ENCODE peak calls at places on chromosomes 11 and 22, in nine cellular contexts. One of them, this sample, is unnamed.

GRCh38 chr11:102306817-102307814 is 10.2 kb upstream of the BIRC3 start:
- DNase-seq in lower lobe of right lung: no peak
- DNase-seq in fibroblast of lung: peak
- DNase-seq in ovary: no peak
- DNase-seq in AG10803: no peak
- DNase-seq in HFFc6: no peak
- DNase-seq in BJ: no peak
- DNase-seq in right lobe of liver: no peak
- DNase-seq in sigmoid colon: no peak
- DNase-seq in this sample: no peak

GRCh38 chr11:44298862-44299261 is 11.1 kb downstream of the ALX4 start:
- DNase-seq in sigmoid colon: no peak
- DNase-seq in right lobe of liver: no peak
- DNase-seq in ovary: no peak
- DNase-seq in lower lobe of right lung: no peak
- DNase-seq in fibroblast of lung: no peak
- DNase-seq in AG10803: no peak
- DNase-seq in BJ: no peak
- DNase-seq in HFFc6: no peak
- DNase-seq in this sample: no peak

GRCh38 chr11:75858613-75859012 is 43.6 kb downstream of the UVRAG start:
- DNase-seq in ovary: no peak
- DNase-seq in lower lobe of right lung: no peak
- DNase-seq in sigmoid colon: no peak
- DNase-seq in fibroblast of lung: peak
- DNase-seq in HFFc6: peak
- DNase-seq in right lobe of liver: no peak
- DNase-seq in BJ: no peak
- DNase-seq in AG10803: peak
- DNase-seq in this sample: peak

GRCh38 chr11:129791515-129791914 is 24.1 kb upstream of the TMEM45B start:
- DNase-seq in right lobe of liver: no peak
- DNase-seq in HFFc6: no peak
- DNase-seq in BJ: no peak
- DNase-seq in fibroblast of lung: no peak
- DNase-seq in ovary: no peak
- DNase-seq in sigmoid colon: no peak
- DNase-seq in AG10803: no peak
- DNase-seq in lower lobe of right lung: no peak
- DNase-seq in this sample: no peak

GRCh38 chr11:95242202-95242989 is 11.4 kb upstream of the SESN3 start:
- DNase-seq in ovary: no peak
- DNase-seq in fibroblast of lung: no peak
- DNase-seq in AG10803: no peak
- DNase-seq in HFFc6: no peak
- DNase-seq in lower lobe of right lung: no peak
- DNase-seq in BJ: no peak
- DNase-seq in sigmoid colon: no peak
- DNase-seq in right lobe of liver: no peak
- DNase-seq in this sample: no peak

GRCh38 chr22:31637375-31637937 is 24.6 kb downstream of the PISD start:
- DNase-seq in BJ: no peak
- DNase-seq in sigmoid colon: no peak
- DNase-seq in ovary: no peak
- DNase-seq in AG10803: no peak
- DNase-seq in right lobe of liver: no peak
- DNase-seq in HFFc6: no peak
- DNase-seq in lower lobe of right lung: peak
- DNase-seq in fibroblast of lung: no peak
- DNase-seq in this sample: no peak

GRCh38 chr11:134276396-134277175 is 407 bp downstream of the GLB1L3 start:
- DNase-seq in HFFc6: no peak
- DNase-seq in AG10803: no peak
- DNase-seq in BJ: no peak
- DNase-seq in lower lobe of right lung: no peak
- DNase-seq in fibroblast of lung: no peak
- DNase-seq in sigmoid colon: no peak
- DNase-seq in right lobe of liver: no peak
- DNase-seq in ovary: no peak
- DNase-seq in this sample: no peak

GRCh38 chr11:10012068-10012467 is 282.0 kb downstream of the SBF2 start:
- DNase-seq in right lobe of liver: no peak
- DNase-seq in sigmoid colon: no peak
- DNase-seq in fibroblast of lung: no peak
- DNase-seq in ovary: no peak
- DNase-seq in BJ: no peak
- DNase-seq in AG10803: no peak
- DNase-seq in HFFc6: no peak
- DNase-seq in lower lobe of right lung: no peak
- DNase-seq in this sample: no peak

GRCh38 chr11:57432017-57432590 is 5.2 kb upstream of the SLC43A3 start:
- DNase-seq in sigmoid colon: no peak
- DNase-seq in fibroblast of lung: no peak
- DNase-seq in BJ: no peak
- DNase-seq in AG10803: no peak
- DNase-seq in ovary: no peak
- DNase-seq in lower lobe of right lung: no peak
- DNase-seq in HFFc6: no peak
- DNase-seq in right lobe of liver: no peak
- DNase-seq in this sample: no peak

GRCh38 chr11:80822248-80822647 is 1381.4 kb upstream of the TENM4 start:
- DNase-seq in sigmoid colon: no peak
- DNase-seq in fibroblast of lung: no peak
- DNase-seq in right lobe of liver: no peak
- DNase-seq in HFFc6: no peak
- DNase-seq in BJ: no peak
- DNase-seq in AG10803: no peak
- DNase-seq in lower lobe of right lung: no peak
- DNase-seq in ovary: no peak
- DNase-seq in this sample: no peak

GRCh38 chr22:45709004-45709739 is 37.5 kb downstream of the ATXN10 start:
- DNase-seq in HFFc6: peak
- DNase-seq in right lobe of liver: no peak
- DNase-seq in fibroblast of lung: peak
- DNase-seq in AG10803: peak
- DNase-seq in sigmoid colon: no peak
- DNase-seq in ovary: no peak
- DNase-seq in BJ: peak
- DNase-seq in lower lobe of right lung: no peak
- DNase-seq in this sample: peak

GRCh38 chr11:28137832-28138231 is 29.6 kb downstream of the METTL15 start:
- DNase-seq in BJ: no peak
- DNase-seq in AG10803: no peak
- DNase-seq in fibroblast of lung: no peak
- DNase-seq in sigmoid colon: no peak
- DNase-seq in right lobe of liver: no peak
- DNase-seq in lower lobe of right lung: no peak
- DNase-seq in HFFc6: no peak
- DNase-seq in ovary: no peak
- DNase-seq in this sample: no peak

GRCh38 chr22:39543095-39543494 is 10.5 kb upstream of the RPS19BP1 start:
- DNase-seq in AG10803: no peak
- DNase-seq in ovary: no peak
- DNase-seq in right lobe of liver: no peak
- DNase-seq in lower lobe of right lung: no peak
- DNase-seq in fibroblast of lung: no peak
- DNase-seq in HFFc6: no peak
- DNase-seq in BJ: no peak
- DNase-seq in sigmoid colon: no peak
- DNase-seq in this sample: peak
- TF ChIP-seq CTCF in AG10803: peak
- TF ChIP-seq CTCF in ovary: no peak
- TF ChIP-seq CTCF in right lobe of liver: no peak
- TF ChIP-seq CTCF in lower lobe of right lung: no peak
- TF ChIP-seq CTCF in fibroblast of lung: peak
- TF ChIP-seq CTCF in HFFc6: peak
- TF ChIP-seq CTCF in BJ: peak
- TF ChIP-seq CTCF in sigmoid colon: no peak
- TF ChIP-seq CTCF in this sample: peak

GRCh38 chr11:116838321-116839084 is 1.1 kb upstream of the APOA1 start:
- DNase-seq in fibroblast of lung: no peak
- DNase-seq in sigmoid colon: peak
- DNase-seq in HFFc6: no peak
- DNase-seq in AG10803: no peak
- DNase-seq in right lobe of liver: peak
- DNase-seq in lower lobe of right lung: no peak
- DNase-seq in ovary: no peak
- DNase-seq in BJ: no peak
- DNase-seq in this sample: no peak

GRCh38 chr11:116842909-116843308 is 5.5 kb upstream of the APOA1 start:
- DNase-seq in AG10803: no peak
- DNase-seq in sigmoid colon: no peak
- DNase-seq in lower lobe of right lung: no peak
- DNase-seq in BJ: no peak
- DNase-seq in ovary: peak
- DNase-seq in HFFc6: no peak
- DNase-seq in fibroblast of lung: no peak
- DNase-seq in right lobe of liver: no peak
- DNase-seq in this sample: no peak

GRCh38 chr11:116842117-116842516 is 4.7 kb upstream of the APOA1 start:
- DNase-seq in BJ: no peak
- DNase-seq in sigmoid colon: no peak
- DNase-seq in lower lobe of right lung: no peak
- DNase-seq in right lobe of liver: no peak
- DNase-seq in HFFc6: no peak
- DNase-seq in fibroblast of lung: no peak
- DNase-seq in AG10803: no peak
- DNase-seq in ovary: no peak
- DNase-seq in this sample: no peak

GRCh38 chr11:116840746-116841296 is 3.4 kb upstream of the APOA1 start:
- DNase-seq in BJ: no peak
- DNase-seq in lower lobe of right lung: no peak
- DNase-seq in fibroblast of lung: no peak
- DNase-seq in right lobe of liver: peak
- DNase-seq in AG10803: no peak
- DNase-seq in ovary: no peak
- DNase-seq in sigmoid colon: peak
- DNase-seq in HFFc6: no peak
- DNase-seq in this sample: no peak

GRCh38 chr11:116840224-116840745 is 2.9 kb upstream of the APOA1 start:
- DNase-seq in ovary: no peak
- DNase-seq in lower lobe of right lung: no peak
- DNase-seq in fibroblast of lung: no peak
- DNase-seq in BJ: no peak
- DNase-seq in HFFc6: no peak
- DNase-seq in sigmoid colon: no peak
- DNase-seq in right lobe of liver: peak
- DNase-seq in AG10803: peak
- DNase-seq in this sample: peak
- TF ChIP-seq CTCF in ovary: no peak
- TF ChIP-seq CTCF in lower lobe of right lung: peak
- TF ChIP-seq CTCF in fibroblast of lung: peak
- TF ChIP-seq CTCF in BJ: peak
- TF ChIP-seq CTCF in HFFc6: peak
- TF ChIP-seq CTCF in sigmoid colon: no peak
- TF ChIP-seq CTCF in right lobe of liver: peak
- TF ChIP-seq CTCF in AG10803: peak
- TF ChIP-seq CTCF in this sample: peak

GRCh38 chr22:24953294-24954113 is 988 bp downstream of the KIAA1671 start:
- DNase-seq in right lobe of liver: peak
- DNase-seq in lower lobe of right lung: peak
- DNase-seq in AG10803: no peak
- DNase-seq in BJ: no peak
- DNase-seq in sigmoid colon: peak
- DNase-seq in ovary: peak
- DNase-seq in fibroblast of lung: no peak
- DNase-seq in HFFc6: no peak
- DNase-seq in this sample: no peak

GRCh38 chr22:24957043-24957442 is 4.5 kb downstream of the KIAA1671 start:
- DNase-seq in AG10803: no peak
- DNase-seq in fibroblast of lung: no peak
- DNase-seq in HFFc6: no peak
- DNase-seq in ovary: no peak
- DNase-seq in sigmoid colon: no peak
- DNase-seq in lower lobe of right lung: no peak
- DNase-seq in right lobe of liver: no peak
- DNase-seq in BJ: no peak
- DNase-seq in this sample: no peak

GRCh38 chr22:24952837-24953293 is 349 bp downstream of the KIAA1671 start:
- DNase-seq in fibroblast of lung: peak
- DNase-seq in right lobe of liver: peak
- DNase-seq in HFFc6: peak
- DNase-seq in AG10803: peak
- DNase-seq in lower lobe of right lung: peak
- DNase-seq in sigmoid colon: peak
- DNase-seq in ovary: no peak
- DNase-seq in BJ: no peak
- DNase-seq in this sample: peak

GRCh38 chr22:24954114-24954463 is 1.6 kb downstream of the KIAA1671 start:
- DNase-seq in AG10803: no peak
- DNase-seq in fibroblast of lung: peak
- DNase-seq in lower lobe of right lung: no peak
- DNase-seq in right lobe of liver: no peak
- DNase-seq in HFFc6: no peak
- DNase-seq in ovary: no peak
- DNase-seq in BJ: no peak
- DNase-seq in sigmoid colon: no peak
- DNase-seq in this sample: peak

DNA sequence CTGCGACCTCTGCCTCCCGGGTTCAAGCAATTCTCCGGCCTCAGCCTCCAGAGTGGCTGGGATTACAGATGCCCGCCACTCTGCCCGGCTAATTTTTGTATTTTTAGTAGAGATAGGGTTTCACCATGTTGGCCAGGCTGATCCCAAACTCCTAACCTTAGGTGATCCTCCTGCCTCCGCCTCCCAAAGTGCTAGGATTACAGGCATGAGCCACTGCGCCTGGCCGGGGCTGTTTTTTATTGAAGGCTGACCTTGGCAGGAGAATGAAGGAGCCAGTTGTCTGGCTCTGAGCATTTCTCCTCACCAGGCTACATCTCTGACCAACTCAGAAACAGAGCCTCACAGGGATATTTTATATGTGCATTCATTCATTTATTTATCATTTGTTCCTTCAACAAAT is 2.3 kb downstream of the KIAA1671 start:
- DNase-seq in HFFc6: no peak
- DNase-seq in sigmoid colon: no peak
- DNase-seq in AG10803: no peak
- DNase-seq in BJ: no peak
- DNase-seq in ovary: no peak
- DNase-seq in lower lobe of right lung: no peak
- DNase-seq in fibroblast of lung: no peak
- DNase-seq in right lobe of liver: no peak
- DNase-seq in this sample: no peak
- TF ChIP-seq CTCF in HFFc6: no peak
- TF ChIP-seq CTCF in sigmoid colon: no peak
- TF ChIP-seq CTCF in AG10803: no peak
- TF ChIP-seq CTCF in BJ: no peak
- TF ChIP-seq CTCF in ovary: no peak
- TF ChIP-seq CTCF in lower lobe of right lung: no peak
- TF ChIP-seq CTCF in fibroblast of lung: no peak
- TF ChIP-seq CTCF in right lobe of liver: no peak
- TF ChIP-seq CTCF in this sample: no peak

DNA sequence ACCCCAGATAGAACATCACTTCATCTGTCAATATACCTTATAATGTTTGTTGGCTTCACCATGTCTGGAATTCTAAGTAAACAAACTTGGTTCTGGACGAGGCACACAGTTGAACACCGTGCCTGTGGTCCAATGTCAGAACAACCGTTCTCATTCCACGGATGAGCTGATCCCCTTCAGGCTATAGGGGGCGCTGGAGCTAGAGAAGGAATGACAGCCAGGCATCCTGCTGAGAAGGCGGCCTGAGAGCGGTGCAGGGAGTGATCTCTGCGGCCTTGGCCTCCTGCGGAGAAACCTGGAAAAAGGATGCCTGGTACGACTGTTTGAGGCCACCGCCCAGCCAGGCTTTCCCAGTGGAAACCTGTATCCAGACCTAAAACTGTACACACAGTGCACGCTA is 48.7 kb downstream of the FDX1 start:
- DNase-seq in ovary: no peak
- DNase-seq in sigmoid colon: no peak
- DNase-seq in fibroblast of lung: no peak
- DNase-seq in right lobe of liver: no peak
- DNase-seq in BJ: no peak
- DNase-seq in HFFc6: no peak
- DNase-seq in lower lobe of right lung: no peak
- DNase-seq in AG10803: no peak
- DNase-seq in this sample: no peak
- TF ChIP-seq CTCF in ovary: no peak
- TF ChIP-seq CTCF in sigmoid colon: no peak
- TF ChIP-seq CTCF in fibroblast of lung: no peak
- TF ChIP-seq CTCF in right lobe of liver: no peak
- TF ChIP-seq CTCF in BJ: no peak
- TF ChIP-seq CTCF in HFFc6: peak
- TF ChIP-seq CTCF in lower lobe of right lung: peak
- TF ChIP-seq CTCF in AG10803: no peak
- TF ChIP-seq CTCF in this sample: no peak